ENCODE peak calls at places on chromosome 16, in eight cellular contexts. I, N, D, C, S, Y, M and G are unnamed samples.

GRCh38 chr16:81633147-81633619 is 145.9 kb upstream of the PLCG2 start:
- DNase-seq in I (no peak), N (no peak), D (no peak), C (peak), S (no peak), Y (no peak), M (no peak), G (no peak)

GRCh38 chr16:2518823-2519710 is 1.1 kb upstream of the AMDHD2 start:
- DNase-seq in I (no peak), N (no peak), D (no peak), C (no peak), S (no peak), Y (no peak), M (no peak), G (peak)

GRCh38 chr16:17305694-17306093 is 165.1 kb downstream of the XYLT1 start:
- DNase-seq in I (no peak), N (no peak), D (no peak), C (no peak), S (no peak), Y (no peak), M (no peak), G (no peak)

GRCh38 chr16:89144681-89145080 is 26.9 kb upstream of the CDH15 start:
- DNase-seq in I (no peak), N (no peak), D (no peak), C (no peak), S (no peak), Y (no peak), M (no peak), G (no peak)

GRCh38 chr16:20023190-20023589 is 50.5 kb downstream of the GPR139 start:
- DNase-seq in I (peak), N (no peak), D (no peak), C (no peak), S (peak), Y (peak), M (no peak), G (no peak)

GRCh38 chr16:18983565-18984424 is at the start of gene TMC7:
- DNase-seq in I (peak), N (peak), D (peak), C (no peak), S (peak), Y (peak), M (peak), G (peak)

GRCh38 chr16:27374794-27375499 is 27.0 kb upstream of the IL21R start:
- DNase-seq in I (peak), N (peak), D (peak), C (no peak), S (peak), Y (peak), M (peak), G (no peak)

GRCh38 chr16:12016166-12016947 is 39.8 kb downstream of the SNX29 start:
- DNase-seq in I (peak), N (no peak), D (no peak), C (no peak), S (peak), Y (no peak), M (peak), G (no peak)

GRCh38 chr16:2513405-2514332 is at the start of gene ATP6V0C:
- DNase-seq in I (peak), N (peak), D (peak), C (peak), S (peak), Y (peak), M (peak), G (peak)

GRCh38 chr16:1635070-1635469 is 22.9 kb downstream of the CRAMP1 start:
- DNase-seq in I (no peak), N (no peak), D (no peak), C (no peak), S (no peak), Y (no peak), M (no peak), G (no peak)

GRCh38 chr16:787261-787966 is 767 bp downstream of the RPUSD1 start:
- DNase-seq in I (no peak), N (no peak), D (no peak), C (no peak), S (no peak), Y (no peak), M (no peak), G (no peak)

GRCh38 chr16:71845639-71846431 is at the start of gene ATXN1L:
- DNase-seq in I (peak), N (peak), D (peak), C (peak), S (peak), Y (peak), M (peak), G (peak)

GRCh38 chr16:55911616-55912015 is 36.4 kb upstream of the CES5A start:
- DNase-seq in I (no peak), N (no peak), D (no peak), C (no peak), S (no peak), Y (no peak), M (no peak), G (no peak)

GRCh38 chr16:85728879-85729278 is 22.0 kb downstream of the C16orf74 start:
- DNase-seq in I (no peak), N (no peak), D (no peak), C (no peak), S (no peak), Y (no peak), M (no peak), G (no peak)
- TF ChIP-seq CTCF in I (peak), N (no peak), D (no peak), C (no peak), S (peak), Y (no peak), M (no peak), G (no peak)

GRCh38 chr16:46915483-46916025 is 31.4 kb downstream of the GPT2 start:
- DNase-seq in I (no peak), N (no peak), D (no peak), C (no peak), S (no peak), Y (no peak), M (no peak), G (no peak)

GRCh38 chr16:46914556-46915201 is 30.5 kb downstream of the GPT2 start:
- DNase-seq in I (no peak), N (no peak), D (no peak), C (no peak), S (no peak), Y (no peak), M (no peak), G (no peak)

GRCh38 chr16:46911038-46911437 is 26.9 kb downstream of the GPT2 start:
- DNase-seq in I (no peak), N (no peak), D (no peak), C (no peak), S (no peak), Y (no peak), M (no peak), G (no peak)

GRCh38 chr16:46908540-46909372 is 24.6 kb downstream of the GPT2 start:
- DNase-seq in I (peak), N (no peak), D (no peak), C (peak), S (peak), Y (peak), M (peak), G (no peak)

GRCh38 chr16:46911650-46912049 is 27.5 kb downstream of the GPT2 start:
- DNase-seq in I (no peak), N (no peak), D (no peak), C (no peak), S (no peak), Y (no peak), M (no peak), G (no peak)
- H3K27ac ChIP-seq in I (no peak), N (no peak), D (no peak), C (no peak), S (no peak), Y (no peak), M (no peak), G (no peak)

GRCh38 chr16:5430598-5430997 is 333.0 kb upstream of the EEF2KMT start:
- DNase-seq in I (no peak), N (no peak), D (no peak), C (no peak), S (no peak), Y (no peak), M (no peak), G (no peak)

GRCh38 chr16:5427571-5427970 is 330.0 kb upstream of the EEF2KMT start:
- DNase-seq in I (no peak), N (no peak), D (no peak), C (no peak), S (no peak), Y (no peak), M (no peak), G (no peak)

GRCh38 chr16:5432166-5432565 is 334.6 kb upstream of the EEF2KMT start:
- DNase-seq in I (no peak), N (no peak), D (no peak), C (no peak), S (no peak), Y (no peak), M (no peak), G (no peak)

DNA sequence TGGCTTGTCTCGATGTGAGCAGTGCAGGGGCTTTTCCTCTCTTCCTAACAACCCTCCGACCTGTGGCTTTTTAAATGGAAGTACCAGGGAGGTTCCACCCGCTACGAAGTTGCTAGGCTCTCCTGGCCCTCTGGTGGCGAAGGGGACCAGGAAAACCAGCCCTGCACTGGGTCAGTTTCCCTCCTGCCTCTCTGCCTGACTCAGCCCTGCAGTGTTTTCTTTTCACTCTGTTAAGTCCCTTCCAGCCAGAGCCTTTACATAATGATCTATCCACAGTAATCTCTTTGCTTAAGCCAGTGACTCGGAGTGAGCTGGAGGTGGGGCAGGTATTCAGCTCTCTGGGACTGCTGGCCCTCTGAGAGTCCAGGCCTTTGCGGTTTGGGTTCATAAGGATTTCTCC is 331.3 kb upstream of the EEF2KMT start:
- DNase-seq in I (no peak), N (no peak), D (no peak), C (no peak), S (no peak), Y (no peak), M (no peak), G (no peak)
- TF ChIP-seq CTCF in I (no peak), N (no peak), D (no peak), C (no peak), S (no peak), Y (no peak), M (no peak), G (no peak)

DNA sequence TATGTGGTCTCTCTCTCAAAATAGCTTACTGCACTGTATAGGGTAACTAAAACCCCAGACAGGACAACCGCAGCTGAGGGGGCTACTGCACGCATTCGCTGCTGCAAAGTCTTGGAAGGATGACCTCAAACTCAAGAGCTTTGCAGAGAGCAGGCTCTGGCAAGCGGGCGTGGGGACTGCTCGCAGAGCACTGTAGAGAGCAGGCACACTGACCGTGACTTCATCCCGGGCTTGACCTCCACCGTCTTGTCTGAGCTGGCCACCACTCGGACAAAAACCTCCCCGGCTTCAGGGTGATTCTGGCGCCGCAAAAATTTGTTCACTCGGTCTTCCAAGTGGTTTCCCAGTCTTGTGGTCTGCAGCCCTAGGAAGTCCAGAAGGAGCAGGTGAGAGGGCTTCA is 22.9 kb upstream of the TRAP1 start:
- DNase-seq in I (no peak), N (no peak), D (no peak), C (no peak), S (no peak), Y (no peak), M (no peak), G (peak)
- H3K27ac ChIP-seq in I (no peak), N (no peak), D (no peak), C (no peak), S (no peak), Y (no peak), M (no peak), G (no peak)

GRCh38 chr16:69496376-69496775 is 69.4 kb upstream of the NFAT5 start:
- DNase-seq in I (no peak), N (no peak), D (no peak), C (no peak), S (no peak), Y (no peak), M (no peak), G (no peak)

GRCh38 chr16:69498926-69499325 is 66.8 kb upstream of the NFAT5 start:
- DNase-seq in I (no peak), N (no peak), D (no peak), C (no peak), S (no peak), Y (no peak), M (no peak), G (no peak)

GRCh38 chr16:69497876-69498596 is 67.7 kb upstream of the NFAT5 start:
- DNase-seq in I (no peak), N (no peak), D (no peak), C (no peak), S (no peak), Y (no peak), M (no peak), G (no peak)

GRCh38 chr16:69495821-69496220 is 69.9 kb upstream of the NFAT5 start:
- DNase-seq in I (no peak), N (peak), D (peak), C (no peak), S (no peak), Y (no peak), M (no peak), G (no peak)

GRCh38 chr16:69494993-69495392 is 70.6 kb downstream of the CYB5B start:
- DNase-seq in I (no peak), N (no peak), D (no peak), C (no peak), S (no peak), Y (peak), M (no peak), G (no peak)
- TF ChIP-seq CTCF in I (peak), N (no peak), D (peak), C (no peak), S (peak), Y (peak), M (peak), G (no peak)

GRCh38 chr16:70737377-70738082 is 51.7 kb upstream of the MTSS2 start:
- DNase-seq in I (peak), N (peak), D (peak), C (peak), S (peak), Y (no peak), M (peak), G (no peak)
- H3K27ac ChIP-seq in I (peak), N (peak), D (peak), C (peak), S (peak), Y (no peak), M (peak), G (peak)